ENCODE peak calls at places on chromosomes 3 and 15, in nine cellular contexts. Y is GM23248, F is PC-3, V is HCT116, N is PC-9, X is Karpas-422, R is GM23338, Q is hepatocyte, K is SK-N-SH. C is an unnamed sample.

GRCh38 chr3:130916507-130917167 is 22.8 kb downstream of the ATP2C1 start:
- DNase-seq in Y (no peak), F (no peak), V (no peak), N (no peak), X (peak; percentile 91), R (no peak), Q (no peak), K (no peak), C (no peak)

GRCh38 chr3:126147932-126148683 is 32.3 kb downstream of the ALDH1L1 start:
- DNase-seq in Y (no peak), F (no peak), V (no peak), N (no peak), X (no peak), R (no peak), Q (no peak), K (no peak), C (no peak)

GRCh38 chr15:90909976-90910375 is 6.9 kb downstream of the MAN2A2 start:
- DNase-seq in Y (no peak), F (no peak), V (no peak), N (no peak), X (no peak), R (no peak), Q (no peak), K (no peak), C (no peak)

GRCh38 chr3:38114875-38115644 is 21.9 kb downstream of the ACAA1 start:
- DNase-seq in Y (no peak), F (no peak), V (no peak), N (no peak), X (no peak), R (no peak), Q (no peak), K (no peak), C (no peak)

GRCh38 chr3:186081678-186082077 is 27.2 kb downstream of the ETV5 start:
- DNase-seq in Y (no peak), F (no peak), V (no peak), N (no peak), X (no peak), R (no peak), Q (no peak), K (no peak), C (no peak)

GRCh38 chr3:44870375-44871061 is 3.9 kb upstream of the TGM4 start:
- DNase-seq in Y (no peak), F (peak; percentile 72), V (no peak), N (no peak), X (no peak), R (no peak), Q (no peak), K (no peak), C (no peak)

GRCh38 chr15:75114796-75115195 is 86.9 kb upstream of the C15orf39 start:
- DNase-seq in Y (no peak), F (no peak), V (no peak), N (no peak), X (no peak), R (no peak), Q (no peak), K (no peak), C (no peak)

GRCh38 chr15:73694419-73694818 is 10.2 kb downstream of the CD276 start:
- DNase-seq in Y (peak; percentile 52), F (no peak), V (no peak), N (no peak), X (no peak), R (no peak), Q (no peak), K (no peak), C (no peak)

GRCh38 chr3:189794518-189794917 is 163.3 kb downstream of the TP63 start:
- DNase-seq in Y (no peak), F (no peak), V (no peak), N (no peak), X (no peak), R (no peak), Q (no peak), K (no peak), C (no peak)
- H3K9me2 ChIP-seq in Y (no peaks in the 10 kb centered on the region), F (no peaks in the 10 kb centered on the region), V (no peaks in the 10 kb centered on the region), N (no peaks in the 10 kb centered on the region), X (no peaks in the 10 kb centered on the region), R (no peaks in the 10 kb centered on the region), Q (no peaks in the 10 kb centered on the region), K (no peaks in the 10 kb centered on the region), C (no peaks in the 10 kb centered on the region)

GRCh38 chr15:70026991-70027390 is 70.7 kb downstream of the TLE3 start:
- DNase-seq in Y (no peak), F (no peak), V (no peak), N (no peak), X (no peak), R (no peak), Q (no peak), K (no peak), C (no peak)
- H3K4me2 ChIP-seq in Y (no peak overlapping the region), F (no peak overlapping the region), V (no peak overlapping the region), N (no peak overlapping the region), X (no peak overlapping the region), R (no peak overlapping the region), Q (no peak overlapping the region), K (no peak overlapping the region), C (no peak overlapping the region)

GRCh38 chr3:182509844-182510460 is 283.4 kb upstream of the ATP11B start:
- DNase-seq in Y (no peak), F (no peak), V (no peak), N (no peak), X (no peak), R (no peak), Q (no peak), K (no peak), C (no peak)
- H3K9me2 ChIP-seq in Y (no peaks in the 10 kb centered on the region), F (no peaks in the 10 kb centered on the region), V (no peaks in the 10 kb centered on the region), N (no peaks in the 10 kb centered on the region), X (no peaks in the 10 kb centered on the region), R (peaks cover 3% of the 10 kb centered on the region), Q (no peaks in the 10 kb centered on the region), K (no peaks in the 10 kb centered on the region), C (no peaks in the 10 kb centered on the region)

GRCh38 chr3:128056258-128056657 is 4.0 kb downstream of the SEC61A1 start:
- DNase-seq in Y (no peak), F (no peak), V (no peak), N (no peak), X (no peak), R (no peak), Q (no peak), K (no peak), C (no peak)
- H3K4me2 ChIP-seq in Y (peak overlapping the region; percentile 93), F (peak overlapping the region; percentile 88), V (no peak overlapping the region), N (no peak overlapping the region), X (no peak overlapping the region), R (no peak overlapping the region), Q (no peak overlapping the region), K (peak overlapping the region; percentile 82), C (no peak overlapping the region)

GRCh38 chr3:24595801-24596200 is 101.2 kb upstream of the THRB start:
- DNase-seq in Y (peak; percentile 86), F (peak; percentile 88), V (no peak), N (no peak), X (no peak), R (no peak), Q (peak; percentile 56), K (no peak), C (no peak)
- H3K9me2 ChIP-seq in Y (no peaks in the 10 kb centered on the region), F (no peaks in the 10 kb centered on the region), V (no peaks in the 10 kb centered on the region), N (no peaks in the 10 kb centered on the region), X (peaks cover 3% of the 10 kb centered on the region), R (no peaks in the 10 kb centered on the region), Q (no peaks in the 10 kb centered on the region), K (no peaks in the 10 kb centered on the region), C (no peaks in the 10 kb centered on the region)

DNA sequence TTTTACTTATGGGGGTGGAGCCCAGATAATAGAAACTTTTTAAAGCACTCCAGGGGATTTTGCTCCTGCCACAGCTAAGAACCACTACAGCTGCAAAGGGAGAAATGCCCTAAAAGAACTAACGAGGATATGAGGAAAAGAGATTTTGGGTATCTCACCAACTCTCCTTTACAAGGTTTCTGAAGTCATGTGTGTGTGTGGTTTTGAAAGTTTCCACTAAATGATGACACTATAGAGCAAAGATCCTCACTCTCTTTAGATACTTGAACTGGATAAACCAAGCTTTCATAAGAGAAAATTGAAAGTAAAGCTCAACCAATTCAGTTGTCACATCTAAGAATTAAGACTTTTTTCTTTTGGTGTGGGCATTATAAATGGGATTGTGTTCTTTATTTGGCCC is 455.3 kb upstream of the ALCAM start:
- DNase-seq in Y (peak; percentile 9), F (no peak), V (no peak), N (no peak), X (no peak), R (no peak), Q (no peak), K (no peak), C (peak; percentile 14)
- H3K4me2 ChIP-seq in Y (no peak overlapping the region), F (no peak overlapping the region), V (no peak overlapping the region), N (no peak overlapping the region), X (no peak overlapping the region), R (no peak overlapping the region), Q (no peak overlapping the region), K (no peak overlapping the region), C (no peak overlapping the region)